ENCODE peak calls at places on chromosome 22, in four cellular contexts. One of them, this sample, is unnamed.

GRCh38 chr22:31094741-31095140 is 12.6 kb downstream of the SELENOM start:
- DNase-seq in mammary epithelial cell: no peak
- DNase-seq in activated CD4-positive, alpha-beta T cell treated with anti-CD3 and anti-CD28 coated beads for 24 hours: no peak
- DNase-seq in nucleus accumbens: no peak
- DNase-seq in this sample: no peak

GRCh38 chr22:46823248-46823647 is 60.8 kb downstream of the TBC1D22A start:
- DNase-seq in mammary epithelial cell: no peak
- DNase-seq in activated CD4-positive, alpha-beta T cell treated with anti-CD3 and anti-CD28 coated beads for 24 hours: no peak
- DNase-seq in nucleus accumbens: no peak
- DNase-seq in this sample: no peak

GRCh38 chr22:35622132-35622913 is 5.2 kb upstream of the MB start:
- DNase-seq in mammary epithelial cell: no peak
- DNase-seq in activated CD4-positive, alpha-beta T cell treated with anti-CD3 and anti-CD28 coated beads for 24 hours: no peak
- DNase-seq in nucleus accumbens: peak
- DNase-seq in this sample: peak

GRCh38 chr22:27654536-27655445 is 146.8 kb downstream of the MN1 start:
- DNase-seq in mammary epithelial cell: no peak
- DNase-seq in activated CD4-positive, alpha-beta T cell treated with anti-CD3 and anti-CD28 coated beads for 24 hours: no peak
- DNase-seq in nucleus accumbens: no peak
- DNase-seq in this sample: no peak

GRCh38 chr22:27474711-27475547 is 326.6 kb downstream of the MN1 start:
- DNase-seq in mammary epithelial cell: peak
- DNase-seq in activated CD4-positive, alpha-beta T cell treated with anti-CD3 and anti-CD28 coated beads for 24 hours: no peak
- DNase-seq in nucleus accumbens: no peak
- DNase-seq in this sample: no peak

GRCh38 chr22:27780161-27780575 is 21.4 kb downstream of the MN1 start:
- DNase-seq in mammary epithelial cell: no peak
- DNase-seq in activated CD4-positive, alpha-beta T cell treated with anti-CD3 and anti-CD28 coated beads for 24 hours: no peak
- DNase-seq in nucleus accumbens: no peak
- DNase-seq in this sample: no peak

GRCh38 chr22:20574920-20575353 is 67.5 kb downstream of the MED15 start:
- DNase-seq in mammary epithelial cell: no peak
- DNase-seq in activated CD4-positive, alpha-beta T cell treated with anti-CD3 and anti-CD28 coated beads for 24 hours: no peak
- DNase-seq in nucleus accumbens: no peak
- DNase-seq in this sample: no peak

GRCh38 chr22:48627203-48627602 is 1200.5 kb downstream of the BRD1 start:
- DNase-seq in mammary epithelial cell: no peak
- DNase-seq in activated CD4-positive, alpha-beta T cell treated with anti-CD3 and anti-CD28 coated beads for 24 hours: no peak
- DNase-seq in nucleus accumbens: no peak
- DNase-seq in this sample: peak

GRCh38 chr22:29147241-29147919 is 58.3 kb upstream of the EMID1 start:
- DNase-seq in mammary epithelial cell: no peak
- DNase-seq in activated CD4-positive, alpha-beta T cell treated with anti-CD3 and anti-CD28 coated beads for 24 hours: no peak
- DNase-seq in nucleus accumbens: no peak
- DNase-seq in this sample: no peak

GRCh38 chr22:44485494-44485893 is 12.5 kb downstream of the RTL6 start:
- DNase-seq in mammary epithelial cell: no peak
- DNase-seq in activated CD4-positive, alpha-beta T cell treated with anti-CD3 and anti-CD28 coated beads for 24 hours: no peak
- DNase-seq in nucleus accumbens: no peak
- DNase-seq in this sample: no peak

GRCh38 chr22:22408731-22409696 is 99.5 kb downstream of the ZNF280B start:
- DNase-seq in mammary epithelial cell: peak
- DNase-seq in activated CD4-positive, alpha-beta T cell treated with anti-CD3 and anti-CD28 coated beads for 24 hours: no peak
- DNase-seq in nucleus accumbens: no peak
- DNase-seq in this sample: no peak

GRCh38 chr22:19548964-19549363 is 24.8 kb upstream of the CLDN5 start:
- DNase-seq in mammary epithelial cell: no peak
- DNase-seq in activated CD4-positive, alpha-beta T cell treated with anti-CD3 and anti-CD28 coated beads for 24 hours: no peak
- DNase-seq in nucleus accumbens: no peak
- DNase-seq in this sample: no peak

GRCh38 chr22:40651563-40652501 is 15.3 kb upstream of the MRTFA start:
- DNase-seq in mammary epithelial cell: peak
- DNase-seq in activated CD4-positive, alpha-beta T cell treated with anti-CD3 and anti-CD28 coated beads for 24 hours: peak
- DNase-seq in nucleus accumbens: peak
- DNase-seq in this sample: peak

GRCh38 chr22:35443338-35443737 is 43.4 kb downstream of the MCM5 start:
- DNase-seq in mammary epithelial cell: peak
- DNase-seq in activated CD4-positive, alpha-beta T cell treated with anti-CD3 and anti-CD28 coated beads for 24 hours: no peak
- DNase-seq in nucleus accumbens: no peak
- DNase-seq in this sample: no peak

GRCh38 chr22:49022816-49023160 is 804.9 kb downstream of the BRD1 start:
- DNase-seq in mammary epithelial cell: no peak
- DNase-seq in activated CD4-positive, alpha-beta T cell treated with anti-CD3 and anti-CD28 coated beads for 24 hours: no peak
- DNase-seq in nucleus accumbens: no peak
- DNase-seq in this sample: no peak

GRCh38 chr22:31828739-31829138 is 74.9 kb downstream of the DEPDC5 start:
- DNase-seq in mammary epithelial cell: peak
- DNase-seq in activated CD4-positive, alpha-beta T cell treated with anti-CD3 and anti-CD28 coated beads for 24 hours: no peak
- DNase-seq in nucleus accumbens: no peak
- DNase-seq in this sample: no peak

GRCh38 chr22:37196539-37197450 is 8.7 kb upstream of the C1QTNF6 start:
- DNase-seq in mammary epithelial cell: peak
- DNase-seq in activated CD4-positive, alpha-beta T cell treated with anti-CD3 and anti-CD28 coated beads for 24 hours: no peak
- DNase-seq in nucleus accumbens: no peak
- DNase-seq in this sample: no peak

GRCh38 chr22:35258144-35258988 is 1.1 kb downstream of the HMGXB4 start:
- DNase-seq in mammary epithelial cell: peak
- DNase-seq in activated CD4-positive, alpha-beta T cell treated with anti-CD3 and anti-CD28 coated beads for 24 hours: no peak
- DNase-seq in nucleus accumbens: no peak
- DNase-seq in this sample: no peak

GRCh38 chr22:37681001-37681424 is 5.1 kb upstream of the NOL12 start:
- DNase-seq in mammary epithelial cell: peak
- DNase-seq in activated CD4-positive, alpha-beta T cell treated with anti-CD3 and anti-CD28 coated beads for 24 hours: no peak
- DNase-seq in nucleus accumbens: no peak
- DNase-seq in this sample: no peak

GRCh38 chr22:46373166-46373565 is 37.7 kb downstream of the TRMU start:
- DNase-seq in mammary epithelial cell: no peak
- DNase-seq in activated CD4-positive, alpha-beta T cell treated with anti-CD3 and anti-CD28 coated beads for 24 hours: no peak
- DNase-seq in nucleus accumbens: no peak
- DNase-seq in this sample: no peak

GRCh38 chr22:49205401-49205800 is 622.3 kb downstream of the BRD1 start:
- DNase-seq in mammary epithelial cell: no peak
- DNase-seq in activated CD4-positive, alpha-beta T cell treated with anti-CD3 and anti-CD28 coated beads for 24 hours: no peak
- DNase-seq in nucleus accumbens: no peak
- DNase-seq in this sample: no peak

GRCh38 chr22:21009638-21010425 is 5.1 kb upstream of the P2RX6 start:
- DNase-seq in mammary epithelial cell: peak
- DNase-seq in activated CD4-positive, alpha-beta T cell treated with anti-CD3 and anti-CD28 coated beads for 24 hours: no peak
- DNase-seq in nucleus accumbens: no peak
- DNase-seq in this sample: no peak

GRCh38 chr22:39090426-39091064 is 6.5 kb upstream of the APOBEC3H start:
- DNase-seq in mammary epithelial cell: peak
- DNase-seq in activated CD4-positive, alpha-beta T cell treated with anti-CD3 and anti-CD28 coated beads for 24 hours: peak
- DNase-seq in nucleus accumbens: no peak
- DNase-seq in this sample: no peak

GRCh38 chr22:47098554-47098953 is 336.1 kb downstream of the TBC1D22A start:
- DNase-seq in mammary epithelial cell: no peak
- DNase-seq in activated CD4-positive, alpha-beta T cell treated with anti-CD3 and anti-CD28 coated beads for 24 hours: no peak
- DNase-seq in nucleus accumbens: no peak
- DNase-seq in this sample: no peak

GRCh38 chr22:43528601-43529360 is 117.0 kb downstream of the MPPED1 start:
- DNase-seq in mammary epithelial cell: no peak
- DNase-seq in activated CD4-positive, alpha-beta T cell treated with anti-CD3 and anti-CD28 coated beads for 24 hours: no peak
- DNase-seq in nucleus accumbens: no peak
- DNase-seq in this sample: no peak

GRCh38 chr22:23264610-23265388 is 84.5 kb downstream of the BCR start:
- DNase-seq in mammary epithelial cell: no peak
- DNase-seq in activated CD4-positive, alpha-beta T cell treated with anti-CD3 and anti-CD28 coated beads for 24 hours: no peak
- DNase-seq in nucleus accumbens: no peak
- DNase-seq in this sample: no peak

GRCh38 chr22:32660292-32660691 is 141.2 kb upstream of the TIMP3 start:
- DNase-seq in mammary epithelial cell: peak
- DNase-seq in activated CD4-positive, alpha-beta T cell treated with anti-CD3 and anti-CD28 coated beads for 24 hours: peak
- DNase-seq in nucleus accumbens: peak
- DNase-seq in this sample: peak

GRCh38 chr22:31870890-31871289 is 73.4 kb upstream of the YWHAH start:
- DNase-seq in mammary epithelial cell: peak
- DNase-seq in activated CD4-positive, alpha-beta T cell treated with anti-CD3 and anti-CD28 coated beads for 24 hours: no peak
- DNase-seq in nucleus accumbens: peak
- DNase-seq in this sample: peak

This sample was measured in anterior cingulate cortex.